ENCODE peak calls at places on chromosomes 2 and 18, in six cellular contexts. I is H1, F is A549, R is WTC11, V is HepG2, C is K562. Z is an unnamed sample.

GRCh38 chr2:10614940-10615339 is 74.8 kb downstream of the NOL10 start:
- DNase-seq in I (no peak), F (no peak), R (no peak), V (no peak), C (no peak), Z (peak; percentile 8)

GRCh38 chr18:36942264-36942663 is 113.3 kb downstream of the KIAA1328 start:
- DNase-seq in I (no peak), F (peak; percentile 2), R (no peak), V (peak; percentile 19), C (peak; percentile 53), Z (peak; percentile 41)

GRCh38 chr2:88123975-88124917 is 3.6 kb downstream of the FABP1 start:
- DNase-seq in I (no peak), F (no peak), R (no peak), V (no peak), C (no peak), Z (no peak)

GRCh38 chr2:47004905-47005495 is 89.4 kb upstream of the MCFD2 start:
- DNase-seq in I (no peak), F (no peak), R (no peak), V (no peak), C (no peak), Z (no peak)

GRCh38 chr2:236768393-236769140 is 198.9 kb downstream of the ACKR3 start:
- DNase-seq in I (no peak), F (no peak), R (no peak), V (no peak), C (no peak), Z (no peak)

GRCh38 chr2:46098606-46099005 is 198.6 kb upstream of the EPAS1 start:
- DNase-seq in I (no peak), F (peak; percentile 34), R (no peak), V (peak; percentile 9), C (no peak), Z (peak; percentile 49)

GRCh38 chr2:148660999-148661398 is 16.4 kb downstream of the EPC2 start:
- DNase-seq in I (no peak), F (no peak), R (no peak), V (no peak), C (no peak), Z (peak; percentile 44)

GRCh38 chr2:64354857-64355680 is 98.9 kb upstream of the LGALSL start:
- DNase-seq in I (no peak), F (peak; percentile 86), R (no peak), V (no peak), C (peak; percentile 72), Z (no peak)

GRCh38 chr18:55236150-55236931 is 277.1 kb upstream of the CCDC68 start:
- DNase-seq in I (no peak), F (no peak), R (no peak), V (no peak), C (no peak), Z (no peak)

GRCh38 chr2:39156107-39156506 is 35.3 kb upstream of the SOS1 start:
- DNase-seq in I (no peak), F (no peak), R (no peak), V (no peak), C (no peak), Z (no peak)

GRCh38 chr18:27142891-27143290 is 42.2 kb downstream of the CHST9 start:
- DNase-seq in I (no peak), F (no peak), R (no peak), V (peak; percentile 63), C (no peak), Z (no peak)

GRCh38 chr18:77255426-77256105 is 5.9 kb downstream of the GALR1 start:
- DNase-seq in I (no peak), F (no peak), R (no peak), V (no peak), C (no peak), Z (no peak)

GRCh38 chr18:74115046-74115445 is 32.6 kb downstream of the FBXO15 start:
- DNase-seq in I (no peak), F (no peak), R (no peak), V (no peak), C (no peak), Z (no peak)

GRCh38 chr2:48423376-48423775 is 106.6 kb upstream of the STON1 start:
- DNase-seq in I (peak; percentile 6), F (no peak), R (no peak), V (no peak), C (no peak), Z (peak; percentile 42)

GRCh38 chr2:172300851-172301250 is 126.5 kb upstream of the ITGA6 start:
- DNase-seq in I (no peak), F (no peak), R (no peak), V (no peak), C (no peak), Z (no peak)

GRCh38 chr2:73640537-73640936 is 1.7 kb downstream of the NAT8 start:
- DNase-seq in I (no peak), F (no peak), R (no peak), V (peak; percentile 60), C (no peak), Z (no peak)

GRCh38 chr2:203824057-203824456 is 43.5 kb upstream of the CTLA4 start:
- DNase-seq in I (no peak), F (no peak), R (no peak), V (no peak), C (no peak), Z (no peak)

GRCh38 chr2:154133823-154134222 is 262.1 kb downstream of the GALNT13 start:
- DNase-seq in I (no peak), F (no peak), R (no peak), V (no peak), C (no peak), Z (no peak)

GRCh38 chr2:24917086-24917485 is 3.0 kb downstream of the ADCY3 start:
- DNase-seq in I (no peak), F (no peak), R (no peak), V (no peak), C (no peak), Z (no peak)

GRCh38 chr2:199940373-199940772 is 14.9 kb downstream of the TYW5 start:
- DNase-seq in I (no peak), F (peak; percentile 16), R (no peak), V (peak; percentile 40), C (no peak), Z (peak; percentile 31)

GRCh38 chr18:61582205-61582710 is 249.0 kb downstream of the CDH20 start:
- DNase-seq in I (no peak), F (no peak), R (no peak), V (no peak), C (no peak), Z (no peak)

GRCh38 chr2:223469270-223470057 is 132.7 kb downstream of the SCG2 start:
- DNase-seq in I (no peak), F (no peak), R (no peak), V (no peak), C (no peak), Z (no peak)

GRCh38 chr18:14086459-14087231 is 45.6 kb downstream of the ZNF519 start:
- DNase-seq in I (peak; percentile 60), F (peak; percentile 2), R (peak; percentile 47), V (peak; percentile 50), C (peak; percentile 17), Z (peak; percentile 34)

GRCh38 chr18:21342372-21342771 is 100.3 kb downstream of the GREB1L start:
- DNase-seq in I (no peak), F (no peak), R (no peak), V (no peak), C (no peak), Z (no peak)

GRCh38 chr2:10830203-10830602 is 17.6 kb upstream of the PDIA6 start:
- DNase-seq in I (no peak), F (no peak), R (no peak), V (no peak), C (no peak), Z (no peak)

GRCh38 chr2:25131567-25132295 is 36.6 kb downstream of the POMC start:
- DNase-seq in I (peak; percentile 67), F (no peak), R (peak; percentile 47), V (no peak), C (peak; percentile 52), Z (no peak)

GRCh38 chr2:45009928-45010705 is 865 bp upstream of the SIX2 start:
- DNase-seq in I (peak; percentile 88), F (peak; percentile 69), R (peak; percentile 73), V (no peak), C (no peak), Z (peak; percentile 37)

GRCh38 chr2:31366733-31367132 is 47.8 kb downstream of the XDH start:
- DNase-seq in I (no peak), F (no peak), R (no peak), V (no peak), C (no peak), Z (no peak)

GRCh38 chr2:31365834-31366505 is 48.6 kb downstream of the XDH start:
- DNase-seq in I (no peak), F (no peak), R (no peak), V (no peak), C (no peak), Z (no peak)

GRCh38 chr2:31373127-31373526 is 41.4 kb downstream of the XDH start:
- DNase-seq in I (no peak), F (no peak), R (no peak), V (no peak), C (no peak), Z (no peak)

GRCh38 chr2:31372097-31372496 is 42.4 kb downstream of the XDH start:
- DNase-seq in I (no peak), F (no peak), R (no peak), V (no peak), C (no peak), Z (no peak)

GRCh38 chr2:31371691-31372090 is 42.9 kb downstream of the XDH start:
- DNase-seq in I (no peak), F (no peak), R (no peak), V (no peak), C (no peak), Z (no peak)
- TF ChIP-seq MAX in I (no peak), F (no peak), R (no peak), V (no peak), C (no peak), Z (no peak)

GRCh38 chr2:37441055-37441454 is 96.6 kb downstream of the QPCT start:
- DNase-seq in I (no peak), F (no peak), R (no peak), V (no peak), C (no peak), Z (no peak)
- TF ChIP-seq JUN in I (no peak), F (no peak), R (no peak), V (no peak), C (no peak), Z (no peak)

GRCh38 chr2:161134547-161135518 is 25.4 kb upstream of the TANK start:
- DNase-seq in I (no peak), F (no peak), R (peak; percentile 14), V (peak; percentile 66), C (no peak), Z (peak; percentile 89)
- TF ChIP-seq MAX in I (no peak), F (no peak), R (no peak), V (no peak), C (no peak), Z (no peak)

GRCh38 chr2:135698838-135699237 is 42.8 kb upstream of the UBXN4 start:
- DNase-seq in I (no peak), F (no peak), R (no peak), V (no peak), C (no peak), Z (no peak)
- TF ChIP-seq JUN in I (no peak), F (no peak), R (no peak), V (no peak), C (no peak), Z (no peak)

DNA sequence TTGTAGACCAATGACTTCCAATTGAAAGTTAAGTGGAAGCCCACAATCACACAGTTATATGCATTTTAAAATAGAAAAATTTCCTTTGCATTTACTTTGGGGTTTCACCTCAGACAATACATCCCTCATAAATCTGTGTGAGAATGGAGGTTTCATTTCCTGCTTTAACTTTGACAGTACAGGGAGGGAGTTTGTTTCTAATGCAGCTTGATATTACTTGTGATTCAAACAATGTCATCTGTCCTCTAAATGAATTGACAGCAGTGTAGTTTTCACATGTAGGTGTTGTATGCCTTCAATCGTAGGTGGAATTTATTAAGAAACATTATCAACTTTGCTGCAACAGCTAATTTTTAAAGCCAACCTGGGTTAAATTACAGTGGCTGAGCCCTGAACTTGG is 75.2 kb downstream of the TMEFF2 start:
- DNase-seq in I (no peak), F (no peak), R (no peak), V (no peak), C (no peak), Z (peak; percentile 45)
- TF ChIP-seq MAX in I (no peak), F (no peak), R (no peak), V (no peak), C (no peak), Z (no peak)

Z was measured in endothelial cell of umbilical vein.